ENCODE peak calls at places on chromosomes 16 and 17, in five cellular contexts. One of them, this sample, is unnamed.

GRCh38 chr16:89573826-89574680 is 1.5 kb upstream of the CPNE7 start:
- DNase-seq in tibial artery: no peak
- DNase-seq in body of pancreas: no peak
- DNase-seq in prostate gland: no peak
- DNase-seq in lower lobe of right lung: no peak
- DNase-seq in this sample: no peak

GRCh38 chr16:12289175-12290063 is 312.9 kb downstream of the SNX29 start:
- DNase-seq in tibial artery: no peak
- DNase-seq in prostate gland: no peak
- DNase-seq in body of pancreas: no peak
- DNase-seq in lower lobe of right lung: peak; percentile 51
- DNase-seq in this sample: no peak

GRCh38 chr16:81650982-81651562 is 128.0 kb upstream of the PLCG2 start:
- DNase-seq in body of pancreas: peak; percentile 57
- DNase-seq in lower lobe of right lung: peak; percentile 74
- DNase-seq in prostate gland: peak; percentile 36
- DNase-seq in tibial artery: no peak
- DNase-seq in this sample: no peak

GRCh38 chr17:7018331-7018964 is 4.4 kb upstream of the BCL6B start:
- DNase-seq in lower lobe of right lung: no peak
- DNase-seq in body of pancreas: peak; percentile 57
- DNase-seq in prostate gland: no peak
- DNase-seq in tibial artery: peak; percentile 89
- DNase-seq in this sample: no peak

GRCh38 chr17:78058001-78058400 is 70.6 kb downstream of the TMC6 start:
- DNase-seq in body of pancreas: no peak
- DNase-seq in tibial artery: no peak
- DNase-seq in lower lobe of right lung: no peak
- DNase-seq in prostate gland: no peak
- DNase-seq in this sample: no peak

GRCh38 chr17:20206591-20206990 is 197.4 kb downstream of the SPECC1 start:
- DNase-seq in body of pancreas: no peak
- DNase-seq in prostate gland: no peak
- DNase-seq in tibial artery: no peak
- DNase-seq in lower lobe of right lung: no peak
- DNase-seq in this sample: no peak

GRCh38 chr16:11613381-11614303 is 26.9 kb upstream of the LITAF start:
- DNase-seq in lower lobe of right lung: peak; percentile 89
- DNase-seq in tibial artery: peak; percentile 84
- DNase-seq in body of pancreas: no peak
- DNase-seq in prostate gland: no peak
- DNase-seq in this sample: peak; percentile 77

GRCh38 chr16:27922433-27922832 is 141.1 kb downstream of the GSG1L start:
- DNase-seq in lower lobe of right lung: no peak
- DNase-seq in tibial artery: no peak
- DNase-seq in body of pancreas: no peak
- DNase-seq in prostate gland: no peak
- DNase-seq in this sample: no peak

GRCh38 chr17:1561420-1562177 is 993 bp downstream of the PITPNA start:
- DNase-seq in tibial artery: no peak
- DNase-seq in lower lobe of right lung: peak; percentile 61
- DNase-seq in prostate gland: no peak
- DNase-seq in body of pancreas: peak; percentile 39
- DNase-seq in this sample: no peak

GRCh38 chr17:76204277-76204676 is 36.0 kb downstream of the RNF157 start:
- DNase-seq in body of pancreas: no peak
- DNase-seq in tibial artery: no peak
- DNase-seq in prostate gland: no peak
- DNase-seq in lower lobe of right lung: no peak
- DNase-seq in this sample: no peak

GRCh38 chr16:23742761-23743160 is 12.1 kb upstream of the CHP2 start:
- DNase-seq in body of pancreas: no peak
- DNase-seq in prostate gland: no peak
- DNase-seq in tibial artery: no peak
- DNase-seq in lower lobe of right lung: no peak
- DNase-seq in this sample: no peak

GRCh38 chr17:11704041-11704440 is 105.8 kb downstream of the DNAH9 start:
- DNase-seq in lower lobe of right lung: no peak
- DNase-seq in tibial artery: no peak
- DNase-seq in prostate gland: no peak
- DNase-seq in body of pancreas: no peak
- DNase-seq in this sample: no peak

GRCh38 chr16:82954224-82954929 is 327.6 kb downstream of the CDH13 start:
- DNase-seq in tibial artery: no peak
- DNase-seq in lower lobe of right lung: no peak
- DNase-seq in body of pancreas: no peak
- DNase-seq in prostate gland: no peak
- DNase-seq in this sample: no peak

GRCh38 chr17:31517524-31517923 is 126.0 kb downstream of the RAB11FIP4 start:
- DNase-seq in body of pancreas: no peak
- DNase-seq in lower lobe of right lung: no peak
- DNase-seq in tibial artery: no peak
- DNase-seq in prostate gland: no peak
- DNase-seq in this sample: no peak
- TF ChIP-seq CTCF in body of pancreas: peak; percentile 39
- TF ChIP-seq CTCF in lower lobe of right lung: no peak
- TF ChIP-seq CTCF in tibial artery: no peak
- TF ChIP-seq CTCF in prostate gland: no peak
- TF ChIP-seq CTCF in this sample: no peak

DNA sequence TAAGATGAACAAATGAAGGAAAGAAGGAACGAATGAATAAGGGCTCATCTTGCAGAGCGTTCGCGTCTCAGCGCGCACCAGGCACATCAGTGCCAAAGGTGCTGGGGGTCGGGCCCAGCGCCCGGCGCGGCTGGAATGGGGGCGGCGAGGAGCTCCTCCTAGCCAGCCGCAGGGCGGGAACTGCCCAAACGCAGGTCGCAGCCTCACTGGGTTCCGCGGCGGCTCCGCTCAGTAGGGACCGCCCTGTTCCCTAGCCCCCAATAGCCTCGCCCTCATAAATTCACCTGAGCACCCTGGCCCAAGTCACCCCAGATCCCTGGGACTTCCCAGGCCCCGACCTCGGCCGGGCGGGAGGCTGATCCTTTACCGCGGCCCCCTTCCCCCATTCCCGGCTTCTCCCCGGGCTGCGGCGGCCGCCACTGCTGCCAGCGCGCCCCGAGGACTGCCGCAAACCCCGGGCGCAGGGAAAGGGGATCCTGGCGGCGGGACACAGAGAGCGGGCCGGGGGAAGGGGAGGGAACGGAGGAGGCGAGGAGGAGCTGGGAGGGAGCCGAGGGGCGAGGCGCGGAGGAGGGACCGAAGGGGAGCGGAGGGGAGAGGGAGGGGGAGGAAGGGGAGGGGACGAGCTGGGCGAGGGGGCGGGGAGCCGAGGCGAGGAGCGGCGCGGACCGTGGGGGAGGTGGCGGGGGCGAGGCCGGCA is 377 bp upstream of the CRHR1 start:
- DNase-seq in tibial artery: no peak
- DNase-seq in body of pancreas: no peak
- DNase-seq in lower lobe of right lung: no peak
- DNase-seq in prostate gland: peak; percentile 12
- DNase-seq in this sample: no peak
- H3K4me3 ChIP-seq in tibial artery: peak overlapping the region; percentile 28
- H3K4me3 ChIP-seq in body of pancreas: peak overlapping the region; percentile 31
- H3K4me3 ChIP-seq in lower lobe of right lung: peak overlapping the region; percentile 54
- H3K4me3 ChIP-seq in prostate gland: peak overlapping the region; percentile 32
- H3K4me3 ChIP-seq in this sample: peak overlapping the region; percentile 71

GRCh38 chr17:4939554-4939803 is 367 bp downstream of the SLC25A11 start:
- DNase-seq in tibial artery: no peak
- DNase-seq in lower lobe of right lung: peak; percentile 70
- DNase-seq in prostate gland: no peak
- DNase-seq in body of pancreas: no peak
- DNase-seq in this sample: no peak
- H3K27ac ChIP-seq in tibial artery: peak overlapping the region; percentile 85
- H3K27ac ChIP-seq in lower lobe of right lung: peak overlapping the region; percentile 90
- H3K27ac ChIP-seq in prostate gland: peak overlapping the region; percentile 95
- H3K27ac ChIP-seq in body of pancreas: peak overlapping the region; percentile 94
- H3K27ac ChIP-seq in this sample: peak overlapping the region; percentile 92

GRCh38 chr17:39938140-39938869 is 10.8 kb downstream of the LRRC3C start:
- DNase-seq in body of pancreas: no peak
- DNase-seq in tibial artery: no peak
- DNase-seq in prostate gland: no peak
- DNase-seq in lower lobe of right lung: no peak
- DNase-seq in this sample: no peak

GRCh38 chr17:39937462-39937861 is 9.9 kb downstream of the LRRC3C start:
- DNase-seq in body of pancreas: no peak
- DNase-seq in tibial artery: no peak
- DNase-seq in prostate gland: no peak
- DNase-seq in lower lobe of right lung: no peak
- DNase-seq in this sample: no peak

GRCh38 chr17:39939031-39939430 is 11.5 kb downstream of the LRRC3C start:
- DNase-seq in tibial artery: no peak
- DNase-seq in lower lobe of right lung: no peak
- DNase-seq in prostate gland: no peak
- DNase-seq in body of pancreas: no peak
- DNase-seq in this sample: no peak

GRCh38 chr17:39942076-39942475 is 14.5 kb downstream of the LRRC3C start:
- DNase-seq in body of pancreas: no peak
- DNase-seq in tibial artery: no peak
- DNase-seq in lower lobe of right lung: no peak
- DNase-seq in prostate gland: no peak
- DNase-seq in this sample: no peak

DNA sequence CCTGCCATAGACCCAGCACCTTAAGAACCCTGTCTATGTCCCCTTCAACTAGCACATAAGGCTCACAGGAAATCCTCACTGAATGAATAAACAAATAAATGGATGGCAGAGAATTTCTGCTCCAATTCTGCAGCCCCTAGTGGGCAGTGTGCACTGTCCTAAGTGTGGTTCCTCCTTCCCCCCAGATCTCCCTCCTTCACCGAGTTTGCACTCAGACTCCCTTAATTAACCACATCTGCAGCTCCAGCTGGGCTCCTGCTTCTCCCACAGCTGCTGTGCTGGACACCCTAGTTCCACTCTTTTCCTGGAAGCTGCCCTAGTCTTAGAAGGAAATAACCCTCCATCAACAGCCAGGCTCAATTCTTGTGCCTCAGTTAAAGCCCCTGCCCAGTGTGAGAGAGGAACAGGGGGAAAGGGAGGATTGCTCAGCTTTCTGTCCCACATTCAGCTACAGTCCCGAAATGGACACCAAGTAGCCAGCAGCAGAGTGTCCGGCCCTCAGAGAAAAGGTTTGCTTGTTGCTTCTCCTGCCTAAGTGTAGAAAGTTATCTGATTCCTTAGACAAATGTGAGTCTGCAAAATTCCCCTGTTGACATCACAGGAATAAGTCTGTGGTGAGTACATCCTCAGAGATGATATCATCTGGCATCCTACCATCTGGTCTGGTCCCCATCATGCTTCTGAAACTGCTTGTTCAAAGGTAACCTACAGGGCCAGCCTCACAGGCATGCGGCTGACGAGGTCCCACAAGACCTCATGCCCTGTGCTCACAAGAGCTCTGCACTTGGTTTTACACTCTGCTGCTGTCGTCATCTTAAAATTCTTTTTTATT is 12.3 kb downstream of the LRRC3C start:
- DNase-seq in body of pancreas: no peak
- DNase-seq in lower lobe of right lung: no peak
- DNase-seq in prostate gland: no peak
- DNase-seq in tibial artery: no peak
- DNase-seq in this sample: no peak
- TF ChIP-seq CTCF in body of pancreas: no peak
- TF ChIP-seq CTCF in lower lobe of right lung: peak; percentile 30
- TF ChIP-seq CTCF in prostate gland: no peak
- TF ChIP-seq CTCF in tibial artery: no peak
- TF ChIP-seq CTCF in this sample: no peak